ENCODE peak calls at places on chromosome 22, in seven cellular contexts. E, X, P, Y, K, U and I are unnamed samples.

GRCh38 chr22:30314918-30315317 is 11.8 kb downstream of the TBC1D10A start:
- DNase-seq in E (no peak), X (peak), P (no peak), Y (no peak), K (no peak), U (no peak), I (no peak)

GRCh38 chr22:40039482-40039881 is 44.7 kb downstream of the FAM83F start:
- DNase-seq in E (no peak), X (no peak), P (no peak), Y (no peak), K (no peak), U (no peak), I (no peak)

GRCh38 chr22:43066844-43067385 is 22.3 kb downstream of the TTLL1 start:
- DNase-seq in E (no peak), X (peak), P (peak), Y (peak), K (peak), U (peak), I (peak)

GRCh38 chr22:42950281-42950680 is 64.7 kb downstream of the PACSIN2 start:
- DNase-seq in E (no peak), X (no peak), P (no peak), Y (no peak), K (no peak), U (no peak), I (no peak)

GRCh38 chr22:21646608-21647590 is 4.8 kb downstream of the SDF2L1 start:
- DNase-seq in E (peak), X (peak), P (no peak), Y (peak), K (peak), U (no peak), I (no peak)

GRCh38 chr22:37624017-37624365 is 15.4 kb downstream of the GGA1 start:
- DNase-seq in E (no peak), X (no peak), P (no peak), Y (no peak), K (no peak), U (no peak), I (no peak)

GRCh38 chr22:36323182-36323854 is 64.4 kb downstream of the MYH9 start:
- DNase-seq in E (no peak), X (peak), P (no peak), Y (peak), K (peak), U (no peak), I (no peak)

GRCh38 chr22:38320605-38321402 is 3.6 kb upstream of the CSNK1E start:
- DNase-seq in E (no peak), X (peak), P (no peak), Y (no peak), K (no peak), U (no peak), I (no peak)

GRCh38 chr22:43449205-43449830 is 37.5 kb downstream of the MPPED1 start:
- DNase-seq in E (peak), X (no peak), P (no peak), Y (no peak), K (no peak), U (no peak), I (no peak)

GRCh38 chr22:27561301-27561820 is 240.2 kb downstream of the MN1 start:
- DNase-seq in E (peak), X (no peak), P (no peak), Y (peak), K (no peak), U (no peak), I (no peak)

GRCh38 chr22:29218758-29219408 is 13.2 kb downstream of the EMID1 start:
- DNase-seq in E (no peak), X (peak), P (no peak), Y (no peak), K (no peak), U (no peak), I (no peak)

GRCh38 chr22:48673806-48674500 is 1153.7 kb downstream of the BRD1 start:
- DNase-seq in E (no peak), X (no peak), P (no peak), Y (no peak), K (no peak), U (no peak), I (no peak)